ENCODE peak calls at places on chromosomes 6 and 20, in seven cellular contexts. One of them, this sample, is unnamed.

GRCh38 chr6:16322666-16323312 is 84.4 kb downstream of the GMPR start:
- DNase-seq in neural progenitor cell: peak; percentile 26
- DNase-seq in fibroblast of lung: peak; percentile 95
- DNase-seq in PC-9: no peak
- DNase-seq in body of pancreas: peak; percentile 78
- DNase-seq in heart right ventricle: peak; percentile 49
- DNase-seq in tibial nerve: peak; percentile 33
- DNase-seq in this sample: peak; percentile 78

GRCh38 chr20:43938932-43939761 is 24.5 kb downstream of the TOX2 start:
- DNase-seq in PC-9: peak; percentile 91
- DNase-seq in neural progenitor cell: no peak
- DNase-seq in tibial nerve: peak; percentile 60
- DNase-seq in heart right ventricle: no peak
- DNase-seq in body of pancreas: peak; percentile 77
- DNase-seq in fibroblast of lung: peak; percentile 100
- DNase-seq in this sample: no peak

GRCh38 chr6:110325197-110325596 is 33.0 kb downstream of the METTL24 start:
- DNase-seq in PC-9: no peak
- DNase-seq in heart right ventricle: no peak
- DNase-seq in neural progenitor cell: no peak
- DNase-seq in fibroblast of lung: peak; percentile 12
- DNase-seq in body of pancreas: peak; percentile 62
- DNase-seq in tibial nerve: no peak
- DNase-seq in this sample: no peak

GRCh38 chr6:43744490-43744889 is 25.5 kb upstream of the VEGFA start:
- DNase-seq in fibroblast of lung: no peak
- DNase-seq in PC-9: no peak
- DNase-seq in neural progenitor cell: no peak
- DNase-seq in body of pancreas: no peak
- DNase-seq in heart right ventricle: no peak
- DNase-seq in tibial nerve: no peak
- DNase-seq in this sample: no peak

GRCh38 chr20:62850333-62850974 is 11.2 kb downstream of the TCFL5 start:
- DNase-seq in tibial nerve: no peak
- DNase-seq in fibroblast of lung: no peak
- DNase-seq in heart right ventricle: no peak
- DNase-seq in body of pancreas: no peak
- DNase-seq in neural progenitor cell: no peak
- DNase-seq in PC-9: no peak
- DNase-seq in this sample: no peak

GRCh38 chr6:28357036-28357435 is 7.3 kb downstream of the ZKSCAN3 start:
- DNase-seq in fibroblast of lung: peak; percentile 46
- DNase-seq in heart right ventricle: no peak
- DNase-seq in PC-9: no peak
- DNase-seq in body of pancreas: no peak
- DNase-seq in tibial nerve: no peak
- DNase-seq in neural progenitor cell: no peak
- DNase-seq in this sample: no peak

GRCh38 chr6:41682056-41682477 is 43.8 kb downstream of the MDFI start:
- DNase-seq in PC-9: peak; percentile 92
- DNase-seq in tibial nerve: peak; percentile 97
- DNase-seq in fibroblast of lung: peak; percentile 87
- DNase-seq in heart right ventricle: peak; percentile 89
- DNase-seq in neural progenitor cell: peak; percentile 96
- DNase-seq in body of pancreas: peak; percentile 94
- DNase-seq in this sample: peak; percentile 87

GRCh38 chr6:110537208-110538123 is 61.1 kb upstream of the SLC22A16 start:
- DNase-seq in tibial nerve: no peak
- DNase-seq in body of pancreas: no peak
- DNase-seq in heart right ventricle: no peak
- DNase-seq in fibroblast of lung: peak; percentile 96
- DNase-seq in PC-9: peak; percentile 47
- DNase-seq in neural progenitor cell: no peak
- DNase-seq in this sample: no peak

GRCh38 chr6:166151798-166152197 is 15.9 kb downstream of the TBXT start:
- DNase-seq in body of pancreas: no peak
- DNase-seq in heart right ventricle: no peak
- DNase-seq in fibroblast of lung: no peak
- DNase-seq in PC-9: no peak
- DNase-seq in neural progenitor cell: no peak
- DNase-seq in tibial nerve: no peak
- DNase-seq in this sample: no peak

GRCh38 chr20:54340667-54341081 is 132.8 kb downstream of the PFDN4 start:
- DNase-seq in PC-9: no peak
- DNase-seq in heart right ventricle: no peak
- DNase-seq in neural progenitor cell: no peak
- DNase-seq in body of pancreas: no peak
- DNase-seq in tibial nerve: no peak
- DNase-seq in fibroblast of lung: peak; percentile 85
- DNase-seq in this sample: no peak

GRCh38 chr6:159074120-159074684 is 29.4 kb upstream of the TAGAP start:
- DNase-seq in neural progenitor cell: peak; percentile 54
- DNase-seq in heart right ventricle: no peak
- DNase-seq in PC-9: no peak
- DNase-seq in tibial nerve: peak; percentile 33
- DNase-seq in fibroblast of lung: peak; percentile 25
- DNase-seq in body of pancreas: no peak
- DNase-seq in this sample: no peak

GRCh38 chr6:56370127-56370540 is 122.8 kb upstream of the COL21A1 start:
- DNase-seq in tibial nerve: peak; percentile 63
- DNase-seq in PC-9: peak; percentile 58
- DNase-seq in neural progenitor cell: peak; percentile 68
- DNase-seq in heart right ventricle: peak; percentile 34
- DNase-seq in fibroblast of lung: peak; percentile 62
- DNase-seq in body of pancreas: peak; percentile 87
- DNase-seq in this sample: peak; percentile 75

GRCh38 chr6:24093381-24093780 is 32.6 kb upstream of the NRSN1 start:
- DNase-seq in tibial nerve: no peak
- DNase-seq in neural progenitor cell: no peak
- DNase-seq in body of pancreas: no peak
- DNase-seq in fibroblast of lung: no peak
- DNase-seq in heart right ventricle: no peak
- DNase-seq in PC-9: no peak
- DNase-seq in this sample: no peak

DNA sequence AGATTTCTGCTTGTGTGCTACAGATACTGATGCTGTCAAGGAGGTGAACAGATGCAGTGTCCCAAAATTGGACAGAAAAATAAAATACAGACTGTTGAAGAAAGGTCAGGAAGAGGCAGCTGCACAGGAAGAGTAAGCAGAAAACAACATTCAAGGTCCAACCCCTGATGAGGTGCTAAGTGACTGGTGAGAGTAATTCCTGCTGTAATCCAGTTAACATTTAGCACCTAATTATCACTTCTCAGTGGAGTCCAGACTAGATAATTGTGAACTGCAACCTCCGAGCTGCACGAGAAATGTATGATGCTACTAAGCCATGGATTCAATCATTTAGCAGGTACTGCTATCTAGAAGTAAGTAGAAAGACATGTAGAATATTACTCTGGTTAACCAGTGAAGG is 36.3 kb upstream of the NRSN1 start:
- DNase-seq in fibroblast of lung: no peak
- DNase-seq in PC-9: no peak
- DNase-seq in neural progenitor cell: no peak
- DNase-seq in body of pancreas: no peak
- DNase-seq in tibial nerve: no peak
- DNase-seq in heart right ventricle: no peak
- DNase-seq in this sample: no peak
- H3K36me3 ChIP-seq in fibroblast of lung: no peaks in the 10 kb centered on the region
- H3K36me3 ChIP-seq in PC-9: no peaks in the 10 kb centered on the region
- H3K36me3 ChIP-seq in neural progenitor cell: no peaks in the 10 kb centered on the region
- H3K36me3 ChIP-seq in body of pancreas: no peaks in the 10 kb centered on the region
- H3K36me3 ChIP-seq in tibial nerve: no peaks in the 10 kb centered on the region
- H3K36me3 ChIP-seq in heart right ventricle: no peaks in the 10 kb centered on the region
- H3K36me3 ChIP-seq in this sample: no peaks in the 10 kb centered on the region

GRCh38 chr20:58675641-58676040 is 17.0 kb upstream of the NPEPL1 start:
- DNase-seq in tibial nerve: no peak
- DNase-seq in PC-9: no peak
- DNase-seq in neural progenitor cell: no peak
- DNase-seq in fibroblast of lung: no peak
- DNase-seq in body of pancreas: no peak
- DNase-seq in heart right ventricle: no peak
- DNase-seq in this sample: no peak
- H3K36me3 ChIP-seq in tibial nerve: peaks cover 94% of the 10 kb centered on the region
- H3K36me3 ChIP-seq in PC-9: peaks cover 32% of the 10 kb centered on the region
- H3K36me3 ChIP-seq in neural progenitor cell: peaks cover 7% of the 10 kb centered on the region
- H3K36me3 ChIP-seq in fibroblast of lung: peaks cover 4% of the 10 kb centered on the region
- H3K36me3 ChIP-seq in body of pancreas: peaks cover 16% of the 10 kb centered on the region
- H3K36me3 ChIP-seq in heart right ventricle: no peaks in the 10 kb centered on the region
- H3K36me3 ChIP-seq in this sample: no peaks in the 10 kb centered on the region

GRCh38 chr6:105200133-105200730 is 20.4 kb upstream of the POPDC3 start:
- DNase-seq in heart right ventricle: no peak
- DNase-seq in fibroblast of lung: no peak
- DNase-seq in neural progenitor cell: no peak
- DNase-seq in PC-9: no peak
- DNase-seq in body of pancreas: no peak
- DNase-seq in tibial nerve: no peak
- DNase-seq in this sample: no peak
- H3K36me3 ChIP-seq in heart right ventricle: no peaks in the 10 kb centered on the region
- H3K36me3 ChIP-seq in fibroblast of lung: no peaks in the 10 kb centered on the region
- H3K36me3 ChIP-seq in neural progenitor cell: no peaks in the 10 kb centered on the region
- H3K36me3 ChIP-seq in PC-9: no peaks in the 10 kb centered on the region
- H3K36me3 ChIP-seq in body of pancreas: no peaks in the 10 kb centered on the region
- H3K36me3 ChIP-seq in tibial nerve: no peaks in the 10 kb centered on the region
- H3K36me3 ChIP-seq in this sample: no peaks in the 10 kb centered on the region

GRCh38 chr20:37736132-37736531 is 42.3 kb downstream of the CTNNBL1 start:
- DNase-seq in fibroblast of lung: no peak
- DNase-seq in neural progenitor cell: no peak
- DNase-seq in heart right ventricle: no peak
- DNase-seq in body of pancreas: no peak
- DNase-seq in tibial nerve: no peak
- DNase-seq in PC-9: no peak
- DNase-seq in this sample: no peak
- H3K36me3 ChIP-seq in fibroblast of lung: peaks cover 3% of the 10 kb centered on the region
- H3K36me3 ChIP-seq in neural progenitor cell: peaks cover 4% of the 10 kb centered on the region
- H3K36me3 ChIP-seq in heart right ventricle: no peaks in the 10 kb centered on the region
- H3K36me3 ChIP-seq in body of pancreas: no peaks in the 10 kb centered on the region
- H3K36me3 ChIP-seq in tibial nerve: peaks cover 60% of the 10 kb centered on the region
- H3K36me3 ChIP-seq in PC-9: peaks cover 3% of the 10 kb centered on the region
- H3K36me3 ChIP-seq in this sample: no peaks in the 10 kb centered on the region

This sample was measured in uterus.